ENCODE peak calls at places on chromosomes 4 and X, in nine cellular contexts. F, J, E, U, Y, B, T, K and G are unnamed samples.

GRCh38 chr4:85556293-85556692 is 81.3 kb downstream of the ARHGAP24 start:
- DNase-seq in Y (no peak), B (no peak), U (no peak), K (no peak), E (no peak), J (no peak), F (no peak), T (no peak), G (no peak)

GRCh38 chrX:44344194-44344593 is 722 bp upstream of the EFHC2 start:
- DNase-seq in F (no peak), Y (peak; percentile 35), B (no peak), K (no peak), T (no peak), U (no peak), J (no peak), E (no peak), G (no peak)

GRCh38 chrX:120660638-120661037 is 30.8 kb upstream of the C1GALT1C1 start:
- DNase-seq in J (no peak), F (no peak), K (no peak), U (no peak), T (no peak), Y (no peak), B (no peak), E (no peak), G (peak; percentile 58)

GRCh38 chr4:5622596-5622995 is 85.8 kb downstream of the EVC2 start:
- DNase-seq in U (no peak), Y (no peak), T (no peak), F (no peak), E (no peak), B (no peak), K (no peak), J (no peak), G (no peak)

GRCh38 chr4:55297346-55297745 is 48.7 kb upstream of the SRD5A3 start:
- DNase-seq in T (peak; percentile 20), E (no peak), U (no peak), J (no peak), Y (no peak), B (no peak), F (peak; percentile 31), K (no peak), G (peak; percentile 54)

GRCh38 chrX:56564182-56564885 is 907 bp downstream of the UBQLN2 start:
- DNase-seq in B (no peak), F (peak; percentile 39), E (no peak), U (no peak), T (peak; percentile 46), K (peak; percentile 13), Y (no peak), J (no peak), G (peak; percentile 58)

GRCh38 chrX:153981771-153982533 is 9.4 kb downstream of the TMEM187 start:
- DNase-seq in B (no peak), E (no peak), F (peak; percentile 44), U (no peak), K (no peak), Y (no peak), J (no peak), T (peak; percentile 40), G (no peak)

GRCh38 chr4:5385741-5386251 is 322.6 kb downstream of the EVC2 start:
- DNase-seq in K (no peak), B (peak; percentile 27), F (no peak), T (no peak), E (no peak), U (no peak), J (no peak), Y (no peak), G (no peak)

GRCh38 chr4:83308672-83309071 is 24.1 kb upstream of the COQ2 start:
- DNase-seq in B (no peak), F (no peak), J (no peak), K (no peak), E (no peak), Y (no peak), U (no peak), T (no peak), G (no peak)

GRCh38 chr4:1602621-1603412 is 81.3 kb downstream of the FAM53A start:
- DNase-seq in Y (no peak), K (no peak), E (no peak), T (no peak), J (peak; percentile 55), B (no peak), F (no peak), U (peak; percentile 50), G (no peak)

GRCh38 chrX:24466025-24466424 is 939 bp downstream of the PDK3 start:
- DNase-seq in B (no peak), E (no peak), F (no peak), K (no peak), Y (no peak), J (no peak), T (no peak), U (no peak), G (no peak)

GRCh38 chr4:6463311-6464289 is 8.8 kb downstream of the PPP2R2C start:
- DNase-seq in J (no peak), E (no peak), B (no peak), Y (no peak), K (no peak), U (no peak), T (no peak), F (no peak), G (no peak)

GRCh38 chrX:19616959-19617358 is 101.7 kb upstream of the MAP3K15 start:
- DNase-seq in J (no peak), B (no peak), Y (no peak), K (no peak), U (no peak), E (peak; percentile 24), F (no peak), T (no peak), G (no peak)

GRCh38 chr4:77010841-77011354 is 61.3 kb downstream of the SEPTIN11 start:
- DNase-seq in T (peak; percentile 93), B (no peak), F (peak; percentile 81), J (no peak), E (peak; percentile 66), K (no peak), U (no peak), Y (no peak), G (peak; percentile 17)

GRCh38 chrX:108701633-108702032 is 34.7 kb downstream of the IRS4 start:
- DNase-seq in F (no peak), J (no peak), T (no peak), B (no peak), E (no peak), U (no peak), Y (no peak), K (no peak), G (no peak)

GRCh38 chrX:108704839-108705238 is 31.5 kb downstream of the IRS4 start:
- DNase-seq in T (no peak), E (no peak), F (no peak), Y (no peak), U (no peak), B (no peak), K (no peak), J (no peak), G (no peak)

GRCh38 chrX:108696690-108697089 is 39.7 kb downstream of the IRS4 start:
- DNase-seq in J (no peak), U (no peak), T (peak; percentile 18), Y (no peak), F (no peak), K (no peak), B (no peak), E (no peak), G (peak; percentile 5)

GRCh38 chrX:108699368-108699767 is 37.0 kb downstream of the IRS4 start:
- DNase-seq in F (peak; percentile 36), J (no peak), E (peak; percentile 4), B (no peak), Y (no peak), K (peak; percentile 3), U (no peak), T (peak; percentile 41), G (peak; percentile 53)
- TF ChIP-seq CTCF in F (peak; percentile 33), J (peak; percentile 60), E (no peak), B (peak; percentile 42), Y (no peak), K (peak; percentile 29), U (no peak), T (peak; percentile 49), G (peak; percentile 42)

DNA sequence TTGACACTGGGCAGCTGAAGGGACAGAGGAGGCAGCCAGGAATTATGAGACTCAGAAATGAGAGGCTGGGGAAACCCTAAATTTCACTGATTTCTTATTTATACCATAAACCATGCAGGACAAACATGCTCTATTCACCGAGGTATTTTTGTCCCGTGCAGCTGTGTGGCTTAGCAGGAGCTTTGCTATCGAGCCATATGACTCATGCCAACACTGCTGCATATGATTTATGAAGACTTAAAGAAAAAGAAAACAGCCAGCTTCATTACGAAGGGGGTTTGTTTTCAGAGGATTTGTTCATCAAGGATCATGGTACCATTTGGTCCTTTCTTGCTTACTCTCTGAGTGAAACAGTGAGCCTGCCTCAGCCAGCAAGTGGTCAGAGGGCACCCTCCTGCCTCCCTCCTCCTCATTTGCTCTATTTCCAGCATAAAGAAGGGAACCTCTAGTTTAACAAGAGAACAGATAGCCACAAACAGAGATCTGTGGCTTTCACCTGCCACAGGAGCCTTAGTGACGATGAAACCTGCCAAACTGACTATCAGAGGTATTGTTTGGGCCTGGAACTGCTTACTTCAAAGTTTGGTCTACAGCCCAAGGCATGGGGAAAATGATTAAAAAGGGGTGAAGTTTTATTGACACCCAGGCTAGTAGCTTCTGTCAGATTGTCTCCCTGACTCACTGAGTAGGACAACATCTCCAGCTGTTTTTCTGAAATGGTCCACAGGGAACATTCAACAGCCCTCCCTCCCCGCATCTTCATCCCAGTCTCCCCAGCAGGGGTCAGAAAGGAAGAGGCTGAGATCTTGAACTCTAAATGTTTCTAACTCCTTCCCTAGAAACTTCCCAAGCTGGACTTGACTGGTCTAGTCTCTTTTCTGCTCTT is 80.1 kb upstream of the MAML3 start:
- DNase-seq in F (peak; percentile 82), Y (no peak), E (peak; percentile 71), U (no peak), B (no peak), K (peak; percentile 58), J (no peak), T (peak; percentile 87), G (peak; percentile 45)
- TF ChIP-seq CTCF in F (peak; percentile 14), Y (no peak), E (no peak), U (no peak), B (no peak), K (no peak), J (no peak), T (peak; percentile 18), G (no peak)

DNA sequence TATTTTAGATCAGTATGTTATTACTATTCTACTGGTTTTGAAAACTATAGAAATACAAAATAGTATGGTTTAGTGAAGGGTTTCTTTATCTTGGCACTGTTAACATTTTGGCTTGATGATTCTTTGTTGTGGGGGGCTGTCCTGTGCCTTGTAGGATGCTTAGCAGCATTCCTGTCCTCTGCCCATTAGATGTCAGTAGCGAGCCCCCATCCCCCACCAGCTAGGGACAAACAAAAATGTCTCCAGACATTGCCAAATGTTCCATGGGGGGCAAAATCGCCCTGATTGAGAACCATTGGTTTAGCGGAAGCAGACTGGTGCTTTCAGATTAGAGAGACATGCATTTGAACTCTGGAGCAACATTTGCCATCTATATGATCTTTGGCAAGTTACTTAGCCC is 23.3 kb downstream of the SPARCL1 start:
- DNase-seq in U (no peak), T (no peak), F (no peak), J (no peak), B (no peak), E (no peak), Y (no peak), K (no peak), G (no peak)
- TF ChIP-seq CTCF in U (no peak), T (peak; percentile 32), F (peak; percentile 16), J (peak; percentile 17), B (no peak), E (peak; percentile 11), Y (no peak), K (peak; percentile 18), G (no peak)

DNA sequence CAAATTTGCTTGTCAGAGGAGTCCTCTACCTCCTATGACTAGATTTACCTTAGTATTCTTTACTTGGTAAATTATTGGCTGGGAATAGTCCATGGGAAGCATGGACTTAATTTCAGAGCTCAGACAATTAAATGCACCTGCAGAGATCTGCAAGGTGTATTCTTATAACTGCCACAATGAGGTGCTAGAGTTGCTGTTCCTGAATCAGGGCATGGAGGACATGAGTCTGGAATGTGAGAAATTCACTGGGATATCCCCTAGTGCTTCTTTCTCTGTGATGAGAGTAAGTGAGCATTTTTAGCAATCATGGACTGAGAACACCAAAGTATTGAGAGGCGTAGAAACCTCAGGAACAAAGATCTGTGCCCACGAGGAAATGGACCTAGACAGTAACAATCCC is 32.9 kb upstream of the GRID2 start:
- DNase-seq in J (no peak), F (no peak), K (no peak), Y (no peak), E (no peak), T (no peak), U (no peak), B (no peak), G (peak; percentile 5)
- TF ChIP-seq CTCF in J (no peak), F (no peak), K (peak; percentile 6), Y (no peak), E (no peak), T (no peak), U (no peak), B (no peak), G (no peak)